ENCODE peak calls at places on chromosomes 12 and 14, in seven cellular contexts. E is Caki2, V is fibroblast of pulmonary artery, J is stromal cell of bone marrow, M is neural progenitor cell, F is RWPE1, Q is NCI-H1092. K is an unnamed sample.

GRCh38 chr14:35366048-35366428 is 38.5 kb downstream of the NFKBIA start:
- DNase-seq in M (no peak), J (peak), Q (no peak), F (no peak), E (peak), V (peak), K (no peak)

GRCh38 chr12:106192659-106193403 is 54.1 kb upstream of the NUAK1 start:
- DNase-seq in J (no peak), V (no peak), M (no peak), F (no peak), Q (no peak), E (no peak), K (no peak)

GRCh38 chr12:27940245-27940644 is 32.3 kb downstream of the PTHLH start:
- DNase-seq in V (no peak), M (no peak), J (no peak), F (no peak), Q (no peak), E (no peak), K (no peak)

GRCh38 chr12:67446716-67447115 is 177.6 kb downstream of the CAND1 start:
- DNase-seq in E (no peak), V (no peak), J (no peak), F (no peak), M (no peak), Q (no peak), K (no peak)

GRCh38 chr12:2287151-2287550 is 234.4 kb downstream of the CACNA1C start:
- DNase-seq in E (no peak), F (no peak), J (no peak), V (no peak), M (no peak), Q (no peak), K (no peak)

GRCh38 chr12:19440019-19440858 is 947 bp downstream of the AEBP2 start:
- DNase-seq in V (peak), M (peak), Q (no peak), F (peak), E (peak), J (peak), K (peak)

GRCh38 chr12:21118760-21119159 is 12.2 kb upstream of the SLCO1B1 start:
- DNase-seq in V (no peak), E (no peak), F (no peak), Q (no peak), J (no peak), M (no peak), K (no peak)

GRCh38 chr14:74663884-74664283 is 49.0 kb downstream of the AREL1 start:
- DNase-seq in M (no peak), Q (no peak), E (no peak), V (no peak), J (no peak), F (no peak), K (no peak)

GRCh38 chr12:69894800-69895199 is 69.8 kb downstream of the MYRFL start:
- DNase-seq in E (no peak), V (no peak), J (no peak), M (no peak), Q (no peak), F (no peak), K (no peak)

GRCh38 chr12:48851883-48852733 is at the start of gene DDX23:
- DNase-seq in J (peak), V (peak), Q (peak), F (peak), M (peak), E (peak), K (peak)

K was measured in foreskin melanocyte.